ENCODE peak calls at places on chromosome 18, in four cellular contexts. U is GM12878, S is K562, A is HepG2. F is an unnamed sample.

GRCh38 chr18:7358989-7359726 is 128.3 kb downstream of the LRRC30 start:
- DNase-seq in U (no peak), S (no peak), A (no peak), F (no peak)

GRCh38 chr18:45916302-45916701 is 50.8 kb downstream of the EPG5 start:
- DNase-seq in U (no peak), S (peak), A (peak), F (peak)

GRCh38 chr18:41906528-41907256 is 48.3 kb upstream of the PIK3C3 start:
- DNase-seq in U (peak), S (peak), A (peak), F (peak)

GRCh38 chr18:37452015-37452414 is 113.6 kb downstream of the CELF4 start:
- DNase-seq in U (no peak), S (no peak), A (no peak), F (no peak)

GRCh38 chr18:8987250-8987649 is 115.2 kb upstream of the NDUFV2 start:
- DNase-seq in U (no peak), S (no peak), A (no peak), F (no peak)

GRCh38 chr18:63951302-63951705 is 2.2 kb downstream of the HMSD start:
- DNase-seq in U (no peak), S (no peak), A (no peak), F (no peak)

GRCh38 chr18:74226156-74226555 is 65.6 kb downstream of the CYB5A start:
- DNase-seq in U (no peak), S (no peak), A (no peak), F (no peak)

GRCh38 chr18:60549338-60549960 is 176.9 kb upstream of the MC4R start:
- DNase-seq in U (no peak), S (peak), A (peak), F (peak)

GRCh38 chr18:44715841-44716240 is 35.2 kb downstream of the SETBP1 start:
- DNase-seq in U (no peak), S (no peak), A (no peak), F (no peak)

GRCh38 chr18:77077401-77077800 is 55.2 kb downstream of the MBP start:
- DNase-seq in U (no peak), S (no peak), A (no peak), F (no peak)

GRCh38 chr18:21386523-21387240 is 144.7 kb downstream of the GREB1L start:
- DNase-seq in U (no peak), S (no peak), A (no peak), F (no peak)

GRCh38 chr18:76643996-76644395 is 149.0 kb upstream of the ZNF516 start:
- DNase-seq in U (no peak), S (no peak), A (no peak), F (no peak)

GRCh38 chr18:74289137-74289536 is 2.6 kb downstream of the CYB5A start:
- DNase-seq in U (no peak), S (no peak), A (no peak), F (no peak)

GRCh38 chr18:43830905-43831304 is 553.6 kb upstream of the SYT4 start:
- DNase-seq in U (no peak), S (no peak), A (no peak), F (no peak)

GRCh38 chr18:79680100-79680879 is 687 bp downstream of the CTDP1 start:
- DNase-seq in U (no peak), S (peak), A (peak), F (peak)

GRCh38 chr18:64488698-64489097 is 339.8 kb upstream of the LINC00305 start:
- DNase-seq in U (no peak), S (no peak), A (no peak), F (no peak)

GRCh38 chr18:61896767-61897166 is 4.0 kb upstream of the RNF152 start:
- DNase-seq in U (no peak), S (no peak), A (no peak), F (no peak)

GRCh38 chr18:42038936-42039335 is 83.9 kb downstream of the PIK3C3 start:
- DNase-seq in U (no peak), S (no peak), A (no peak), F (no peak)

GRCh38 chr18:77702686-77703085 is 453.0 kb downstream of the GALR1 start:
- DNase-seq in U (no peak), S (no peak), A (peak), F (no peak)

GRCh38 chr18:79935098-79935480 is 16.4 kb downstream of the SLC66A2 start:
- DNase-seq in U (no peak), S (no peak), A (no peak), F (no peak)

DNA sequence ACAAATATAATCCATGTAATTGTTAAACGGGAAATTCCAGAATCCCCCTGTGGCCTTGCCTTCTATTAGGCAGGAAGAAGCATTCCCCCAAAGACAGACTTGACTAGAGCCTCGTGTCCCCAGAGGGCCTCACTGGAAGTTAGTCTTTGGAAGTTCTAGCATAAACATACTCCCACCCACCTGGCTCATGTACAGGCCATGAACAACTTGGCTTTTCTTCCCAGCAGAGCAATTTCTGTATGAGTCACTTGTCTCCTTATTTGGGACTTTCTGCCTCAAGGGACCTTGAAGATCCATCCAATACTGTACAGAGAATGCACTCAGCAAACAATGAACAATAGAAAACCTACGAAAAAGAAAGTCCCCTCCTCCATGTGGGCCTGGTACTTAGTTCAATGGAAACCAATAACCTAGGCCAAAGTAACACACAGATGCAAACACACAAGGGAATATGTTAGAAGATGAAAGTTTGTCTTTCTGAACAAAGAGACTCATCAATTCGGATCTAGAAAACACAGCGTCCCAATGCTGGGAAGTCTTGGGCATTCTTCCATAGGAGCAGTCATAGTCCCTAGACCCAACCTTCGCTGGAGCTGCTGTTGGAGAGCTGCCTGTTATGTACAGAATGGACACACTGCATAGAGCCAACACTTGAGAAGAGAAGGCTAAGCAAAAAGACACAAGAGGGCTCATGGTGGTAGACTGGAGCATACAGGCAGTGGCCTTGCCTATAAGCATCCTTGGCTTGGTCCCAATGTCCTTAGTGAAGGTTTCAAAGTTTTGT is 303.5 kb downstream of the HRH4 start:
- DNase-seq in U (no peak), S (no peak), A (no peak), F (no peak)
- TF ChIP-seq TARDBP in U (no peak), S (no peak), A (no peak), F (no peak)

DNA sequence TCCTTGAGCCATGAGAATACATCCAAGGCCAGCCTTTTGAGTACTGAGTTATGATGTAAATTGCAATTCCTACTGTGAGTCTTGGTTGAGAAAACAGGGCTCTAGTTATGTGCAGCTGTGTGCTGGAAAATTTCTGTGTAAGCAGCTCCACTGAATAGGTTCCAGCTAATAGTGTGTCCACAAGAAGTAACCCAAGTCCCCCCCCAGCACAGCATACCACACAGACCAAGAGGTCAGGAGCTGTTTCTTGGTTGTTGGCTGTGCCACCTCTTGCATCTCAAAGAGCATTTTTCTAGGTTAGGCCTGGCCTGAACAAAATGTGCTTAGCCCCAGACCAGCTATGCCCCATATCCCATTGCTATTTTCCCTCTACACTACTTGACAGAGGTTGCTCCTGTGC is 36.8 kb upstream of the APCDD1 start:
- DNase-seq in U (no peak), S (no peak), A (no peak), F (no peak)
- TF ChIP-seq FOXK2 in U (no peak), S (no peak), A (no peak), F (no peak)

GRCh38 chr18:1708006-1708405 is 803.3 kb downstream of the ADCYAP1 start:
- DNase-seq in U (no peak), S (no peak), A (no peak), F (no peak)
- TF ChIP-seq BHLHE40 in U (no peak), S (no peak), A (no peak), F (no peak)

DNA sequence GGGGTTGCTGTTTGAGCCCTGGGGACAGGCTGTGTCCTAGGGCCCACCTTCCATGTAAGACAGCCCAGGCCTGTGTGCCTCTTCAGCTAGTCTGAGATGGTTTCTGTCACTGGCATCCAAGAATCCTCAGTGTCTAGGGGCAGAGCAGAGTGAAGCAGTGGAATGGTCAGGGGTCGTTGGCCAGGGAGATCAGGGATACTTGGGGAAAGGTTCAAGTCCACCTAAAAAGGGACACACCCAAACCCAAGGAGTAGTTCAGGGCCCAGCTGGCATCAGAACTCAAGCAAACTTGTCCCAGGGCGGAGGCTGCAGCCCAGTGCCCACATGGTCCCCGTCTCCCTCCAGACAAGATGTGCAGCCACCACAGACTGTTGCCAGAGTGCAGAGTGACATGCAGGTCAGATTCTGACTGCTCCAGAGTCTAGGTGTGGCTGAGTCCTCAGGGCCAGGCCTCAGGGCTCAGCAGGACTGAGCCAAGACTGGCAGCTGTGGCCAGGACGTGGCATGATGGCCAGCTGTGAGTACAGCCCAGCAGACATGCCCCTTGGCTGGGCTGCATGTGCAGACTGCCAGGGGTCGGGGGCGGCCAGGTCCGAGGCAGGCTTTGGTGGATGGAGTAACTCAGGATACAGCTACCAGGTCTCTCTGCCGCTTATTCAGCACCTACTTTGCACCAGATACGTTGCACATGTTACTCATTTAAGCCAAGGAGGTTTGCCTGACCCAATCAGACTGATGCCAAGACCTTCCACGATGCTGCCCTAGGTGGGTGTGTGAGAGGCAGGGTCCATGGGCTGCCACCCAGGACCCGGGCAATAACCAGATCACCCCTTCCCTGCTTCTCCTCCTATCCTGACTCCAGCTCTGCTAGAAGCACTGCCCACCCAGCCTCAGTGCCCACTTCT is 146.6 kb downstream of the SMAD7 start:
- DNase-seq in U (no peak), S (no peak), A (no peak), F (no peak)
- TF ChIP-seq TARDBP in U (no peak), S (no peak), A (no peak), F (no peak)

DNA sequence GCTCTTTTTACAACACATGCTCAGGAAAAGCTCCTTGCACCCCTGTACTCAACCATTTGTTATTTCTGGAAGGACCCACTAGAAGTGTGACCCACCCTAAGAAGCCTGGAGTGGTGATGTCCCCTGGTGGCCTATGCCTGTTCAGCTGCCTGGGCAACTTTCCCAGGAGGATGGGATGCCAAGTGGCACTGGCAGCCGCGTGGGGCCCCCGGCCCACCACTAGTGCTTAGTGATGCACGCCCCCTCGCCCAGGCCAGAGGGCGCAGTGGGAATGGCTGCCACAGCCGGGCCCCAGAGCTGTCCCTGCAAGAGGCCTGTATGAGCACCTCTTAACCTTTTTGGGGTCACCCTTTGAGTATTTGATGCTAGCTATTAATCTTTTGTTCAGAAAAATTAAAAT is 18.1 kb downstream of the IMPA2 start:
- DNase-seq in U (no peak), S (no peak), A (no peak), F (no peak)
- TF ChIP-seq FOXK2 in U (no peak), S (no peak), A (no peak), F (no peak)

DNA sequence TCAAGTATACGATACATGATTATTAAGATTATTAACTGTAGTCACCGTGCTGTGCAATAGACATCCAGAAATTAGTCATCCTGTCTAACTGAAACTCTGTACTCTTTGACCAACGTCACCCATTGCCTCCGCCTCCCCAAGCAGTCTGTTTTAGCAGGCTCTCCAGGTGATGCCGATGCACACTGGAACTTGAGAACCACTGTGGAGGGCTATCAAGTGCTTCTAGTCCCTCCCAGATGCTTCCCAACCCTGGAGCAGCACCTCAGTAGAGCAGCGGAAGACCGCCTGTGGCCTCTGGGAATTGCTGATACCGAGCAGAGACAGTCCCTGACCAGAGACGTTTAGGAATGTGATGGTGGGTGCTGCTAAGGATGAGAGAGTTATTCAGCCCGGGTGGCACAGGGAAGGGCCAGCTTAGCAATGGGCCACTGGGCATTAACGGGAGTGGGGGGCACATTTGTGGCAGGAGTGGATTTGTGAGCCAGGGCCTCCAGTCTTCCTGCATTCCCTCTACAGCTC is 50.7 kb downstream of the LIPG start:
- DNase-seq in U (peak), S (no peak), A (no peak), F (no peak)
- TF ChIP-seq BHLHE40 in U (no peak), S (no peak), A (no peak), F (no peak)

DNA sequence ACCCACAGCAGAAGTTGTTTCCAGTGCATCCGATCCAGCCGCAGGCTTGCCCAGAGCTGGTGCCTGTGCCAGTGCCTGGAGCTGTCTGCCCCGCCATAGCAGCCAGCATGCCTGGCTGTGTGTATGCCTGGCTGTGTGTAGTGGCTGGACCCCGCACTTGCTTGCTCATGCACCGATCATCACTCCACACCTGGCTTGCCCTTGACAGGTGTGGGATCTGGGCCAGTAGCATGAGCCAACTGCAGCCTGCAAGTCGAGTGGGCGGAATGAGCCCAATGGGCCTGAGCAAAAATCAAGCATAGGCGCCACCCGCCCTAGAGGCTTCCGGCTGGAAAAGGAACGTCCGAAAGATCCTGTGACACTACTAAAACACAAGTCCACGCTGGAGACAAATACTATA is 74.5 kb downstream of the EPB41L3 start:
- DNase-seq in U (no peak), S (no peak), A (no peak), F (no peak)
- TF ChIP-seq TARDBP in U (no peak), S (no peak), A (no peak), F (no peak)

GRCh38 chr18:13611058-13611615 is 115.2 kb downstream of the FAM210A start:
- DNase-seq in U (no peak), S (no peak), A (no peak), F (no peak)
- TF ChIP-seq FOXK2 in U (no peak), S (no peak), A (no peak), F (no peak)

GRCh38 chr18:58657081-58657480 is 14.2 kb upstream of the MALT1 start:
- DNase-seq in U (no peak), S (no peak), A (no peak), F (no peak)
- TF ChIP-seq BHLHE40 in U (no peak), S (no peak), A (no peak), F (no peak)

GRCh38 chr18:53906681-53907080 is 317.8 kb downstream of the MBD2 start:
- DNase-seq in U (no peak), S (no peak), A (no peak), F (no peak)
- TF ChIP-seq TARDBP in U (no peak), S (no peak), A (no peak), F (no peak)

F was measured in HEK293T.